ENCODE peak calls at places on chromosomes 3 and 15, in four cellular contexts. V is aorta; O is mucosa of descending colon; D is CD8-positive, alpha-beta memory T cell. A is an unnamed sample. For H3K4me1, the result is how much of the 10 kb centered on the place peaks cover.

GRCh38 chr3:42071720-42072582 is 19.2 kb upstream of the TRAK1 start:
- DNase-seq in V (peak), O (peak), D (no peak), A (peak)

GRCh38 chr3:171282041-171282440 is 178.2 kb downstream of the TNIK start:
- DNase-seq in V (no peak), O (no peak), D (no peak), A (no peak)

GRCh38 chr15:58228708-58229107 is 90.5 kb downstream of the AQP9 start:
- DNase-seq in D (no peak), V (no peak), O (no peak), A (no peak)

GRCh38 chr3:66076861-66077495 is 38.3 kb upstream of the MAGI1 start:
- DNase-seq in O (no peak), D (no peak), V (no peak), A (peak)

GRCh38 chr3:142680710-142681109 is 43.1 kb upstream of the TRPC1 start:
- DNase-seq in D (no peak), O (no peak), V (no peak), A (no peak)

GRCh38 chr3:39573392-39573791 is 105.9 kb downstream of the MOBP start:
- DNase-seq in V (no peak), O (no peak), D (no peak), A (no peak)

GRCh38 chr3:55164191-55164590 is 236.3 kb upstream of the LRTM1 start:
- DNase-seq in V (no peak), D (no peak), O (no peak), A (no peak)

GRCh38 chr3:134323966-134324962 is 50.0 kb downstream of the AMOTL2 start:
- DNase-seq in O (no peak), D (no peak), V (peak), A (no peak)

GRCh38 chr3:194150252-194150934 is 14.4 kb downstream of the HES1 start:
- DNase-seq in O (no peak), V (no peak), D (no peak), A (no peak)

GRCh38 chr3:5198313-5198677 is 10.8 kb downstream of the EDEM1 start:
- DNase-seq in O (no peak), D (no peak), V (no peak), A (no peak)

GRCh38 chr3:5194801-5195509 is 7.4 kb downstream of the EDEM1 start:
- DNase-seq in D (peak), O (no peak), V (no peak), A (peak)

GRCh38 chr3:5195605-5196004 is 8.1 kb downstream of the EDEM1 start:
- DNase-seq in O (no peak), V (no peak), D (no peak), A (no peak)

GRCh38 chr3:5197470-5198312 is 10.2 kb downstream of the EDEM1 start:
- DNase-seq in D (peak), O (no peak), V (no peak), A (no peak)

GRCh38 chr3:5197022-5197421 is 9.5 kb downstream of the EDEM1 start:
- DNase-seq in O (no peak), D (no peak), V (no peak), A (no peak)
- H3K4me1 ChIP-seq in O (under half), D (half or more), V (under half), A (half or more)

DNA sequence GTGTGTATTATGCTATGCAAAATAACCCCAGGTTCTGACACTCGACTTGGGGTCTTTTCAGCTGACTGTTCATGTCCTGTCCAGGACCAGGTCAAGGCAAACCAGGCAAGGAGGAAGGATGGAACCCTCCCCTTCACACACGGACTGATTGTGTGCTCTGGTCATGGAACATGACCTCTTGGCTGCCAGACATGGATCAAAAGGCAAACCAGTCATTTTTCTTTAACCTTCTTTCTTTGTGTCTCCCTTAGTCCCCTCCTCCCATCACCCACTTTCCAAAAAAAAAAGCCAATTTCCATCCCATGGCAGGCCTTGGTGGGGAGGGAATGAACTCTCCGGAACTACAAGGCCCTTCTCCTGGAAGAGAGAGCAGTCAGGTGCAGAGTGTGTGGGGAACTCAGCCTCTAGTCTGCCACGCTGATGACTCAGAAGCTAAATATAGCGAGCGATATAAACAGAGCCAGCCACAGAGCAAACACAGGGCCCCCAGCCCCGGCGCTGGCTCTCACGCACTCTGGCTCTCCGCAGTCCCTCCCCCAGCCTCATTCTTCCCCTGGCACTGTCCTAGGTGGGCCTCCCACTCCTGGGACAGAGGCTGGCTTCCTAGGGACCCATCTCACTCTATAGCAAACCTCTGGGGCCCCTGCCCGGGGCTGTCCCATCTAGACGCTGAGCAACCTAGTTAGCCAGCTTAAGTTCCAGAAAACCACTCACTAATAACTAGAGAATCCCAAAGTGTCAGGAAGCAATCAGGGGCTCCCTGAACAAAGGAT is 10.0 kb downstream of the BMF start:
- DNase-seq in D (peak), V (peak), O (peak), A (peak)
- H3K4me1 ChIP-seq in D (under half), V (under half), O (half or more), A (half or more)

DNA sequence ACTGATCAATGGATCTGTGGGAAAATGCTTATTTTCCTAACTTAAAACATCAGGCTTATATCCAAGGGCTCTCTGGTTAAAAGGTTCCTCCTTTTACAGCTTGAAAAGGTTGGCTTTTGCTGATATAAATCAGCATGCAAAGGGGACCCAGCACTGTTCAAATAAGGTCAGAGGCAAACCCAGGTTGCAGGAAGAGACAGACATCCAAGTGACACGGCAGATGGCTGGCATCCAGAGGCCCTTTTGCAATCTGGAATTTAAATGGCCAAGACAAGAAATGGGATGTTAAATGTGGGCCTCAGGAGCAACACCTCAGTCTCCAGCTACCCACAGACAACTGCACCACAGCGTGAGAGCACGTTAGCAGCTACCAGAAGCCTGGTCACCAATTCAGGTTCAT is 6.3 kb downstream of the SH3BP5 start:
- DNase-seq in V (no peak), O (no peak), D (no peak), A (no peak)
- H3K4me1 ChIP-seq in V (under half), O (under half), D (half or more), A (under half)

DNA sequence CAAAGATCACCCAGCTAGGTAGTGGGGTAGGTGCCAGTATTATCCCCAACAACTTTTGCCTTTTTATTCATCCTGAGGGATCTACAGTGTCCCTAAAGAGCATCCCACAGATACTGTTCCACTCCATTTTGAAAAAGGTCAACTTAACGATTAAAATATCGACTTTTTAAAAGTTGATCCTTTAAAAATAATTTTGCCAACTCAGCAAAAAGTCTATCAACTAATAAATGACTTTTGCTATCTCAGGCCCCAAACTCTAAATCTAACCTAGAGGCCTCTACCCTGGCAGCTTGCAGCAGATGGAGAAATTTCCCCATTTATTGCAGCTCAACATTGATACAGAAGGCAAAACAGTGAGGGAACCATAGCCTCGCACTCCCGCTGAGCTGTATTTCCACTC is 704.0 kb upstream of the CFAP20DC start:
- DNase-seq in D (no peak), V (no peak), O (no peak), A (no peak)
- H3K4me1 ChIP-seq in D (under half), V (under half), O (under half), A (under half)

GRCh38 chr15:57220220-57220619 is 156.1 kb upstream of the CGNL1 start:
- DNase-seq in O (no peak), V (no peak), D (no peak), A (no peak)

GRCh38 chr15:57217716-57218598 is 158.3 kb upstream of the CGNL1 start:
- DNase-seq in V (no peak), O (no peak), D (no peak), A (no peak)

GRCh38 chr15:57216288-57216687 is 160.0 kb upstream of the CGNL1 start:
- DNase-seq in D (no peak), O (no peak), V (no peak), A (no peak)

GRCh38 chr15:57215371-57215770 is 160.9 kb upstream of the CGNL1 start:
- DNase-seq in V (no peak), O (no peak), D (no peak), A (no peak)

DNA sequence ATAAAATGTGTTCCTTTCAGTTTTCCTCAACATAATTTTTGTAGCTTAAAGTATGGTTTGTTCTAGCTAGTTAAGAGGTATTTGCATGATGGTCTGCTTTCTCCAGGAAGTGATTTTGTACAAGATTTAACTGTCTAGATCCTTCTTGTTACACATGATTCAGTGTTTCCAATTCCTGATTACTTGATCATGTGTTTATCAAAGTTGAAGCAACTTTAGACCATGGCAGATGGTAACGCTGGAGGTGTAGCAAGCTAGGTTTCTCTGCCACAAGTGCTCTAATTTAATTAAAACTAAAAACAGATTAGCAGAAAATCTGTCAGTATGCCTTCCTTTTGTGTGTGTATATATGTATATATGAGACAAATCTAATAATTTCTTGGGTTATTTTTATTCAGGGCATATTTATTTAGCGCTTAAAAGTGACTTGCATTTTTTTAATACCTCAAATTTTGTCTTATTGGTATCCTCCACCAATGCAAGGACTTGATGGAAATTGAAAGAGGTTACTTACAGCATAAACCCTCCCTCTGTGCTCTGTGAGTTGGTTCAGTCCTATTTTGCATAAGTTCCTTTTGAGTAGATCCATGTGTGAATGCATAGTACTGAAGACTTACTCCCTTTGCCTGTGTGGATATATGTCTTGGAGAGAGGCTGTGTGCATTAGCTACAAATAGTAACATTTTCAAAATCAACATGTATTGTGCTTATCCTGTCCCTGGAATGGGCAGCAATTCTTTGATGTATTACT is 157.3 kb upstream of the CGNL1 start:
- DNase-seq in D (no peak), V (no peak), O (no peak), A (no peak)
- H3K4me1 ChIP-seq in D (under half), V (under half), O (under half), A (under half)

DNA sequence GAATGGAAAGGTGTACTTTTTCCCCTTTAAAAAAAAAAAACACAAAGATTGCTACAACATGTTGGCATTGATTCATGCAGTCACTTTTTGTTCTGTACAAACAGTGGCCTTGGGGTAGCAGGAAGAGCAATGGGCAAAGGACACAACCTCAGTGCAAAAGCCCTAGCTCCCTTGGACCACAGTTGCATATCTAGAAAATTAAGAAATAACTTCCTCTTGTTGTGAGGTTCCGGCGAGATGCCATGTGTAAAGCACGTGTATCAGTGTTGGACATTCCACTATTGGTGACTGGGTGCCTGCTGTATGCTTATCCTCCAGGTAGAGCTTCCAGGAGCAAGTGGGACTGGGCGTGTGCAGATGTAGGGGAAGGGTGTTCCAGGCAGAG is 164.5 kb downstream of the THSD4 start:
- DNase-seq in O (no peak), D (no peak), V (no peak), A (peak)
- H3K4me1 ChIP-seq in O (under half), D (under half), V (under half), A (under half)

GRCh38 chr15:77032052-77032646 is 37.2 kb downstream of the PSTPIP1 start:
- DNase-seq in V (peak), D (peak), O (peak), A (no peak)

GRCh38 chr15:77033417-77033728 is 37.5 kb downstream of the TSPAN3 start:
- DNase-seq in D (peak), V (peak), O (peak), A (peak)

GRCh38 chr15:77031376-77032050 is 36.6 kb downstream of the PSTPIP1 start:
- DNase-seq in D (peak), V (peak), O (peak), A (no peak)

GRCh38 chr15:77033729-77034619 is 36.9 kb downstream of the TSPAN3 start:
- DNase-seq in O (peak), D (peak), V (peak), A (peak)

GRCh38 chr15:77032647-77033416 is 37.9 kb downstream of the PSTPIP1 start:
- DNase-seq in V (peak), O (peak), D (peak), A (peak)
- H3K4me1 ChIP-seq in V (under half), O (under half), D (under half), A (under half)

GRCh38 chr3:71266875-71267274 is 316.7 kb downstream of the FOXP1 start:
- DNase-seq in D (no peak), V (no peak), O (no peak), A (no peak)

GRCh38 chr3:71262368-71263265 is 320.9 kb downstream of the FOXP1 start:
- DNase-seq in D (no peak), V (no peak), O (no peak), A (no peak)

GRCh38 chr3:71265365-71265935 is 318.1 kb downstream of the FOXP1 start:
- DNase-seq in O (no peak), D (no peak), V (no peak), A (no peak)

GRCh38 chr3:71268462-71268999 is 315.0 kb downstream of the FOXP1 start:
- DNase-seq in D (no peak), O (no peak), V (no peak), A (no peak)

DNA sequence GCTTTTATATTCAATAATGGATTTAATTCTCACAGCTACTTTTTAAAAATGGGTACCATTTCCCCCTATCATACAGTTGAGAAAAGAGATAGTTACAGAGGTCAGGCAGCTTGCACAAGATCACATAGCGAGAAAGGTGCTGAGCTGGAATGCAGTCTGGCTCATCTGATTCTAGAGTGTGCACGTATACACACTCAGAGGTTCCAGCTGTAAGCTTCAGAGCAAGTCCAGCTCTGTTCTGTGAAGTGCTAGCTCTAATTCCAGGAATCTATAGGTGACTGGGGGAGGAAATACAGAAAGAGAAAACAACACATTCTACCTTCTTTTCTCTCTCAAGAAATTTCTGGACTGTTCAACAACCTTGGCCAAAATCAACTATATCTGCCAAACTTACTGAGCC is 318.7 kb downstream of the FOXP1 start:
- DNase-seq in O (no peak), D (no peak), V (no peak), A (no peak)
- H3K4me1 ChIP-seq in O (under half), D (under half), V (under half), A (under half)

DNA sequence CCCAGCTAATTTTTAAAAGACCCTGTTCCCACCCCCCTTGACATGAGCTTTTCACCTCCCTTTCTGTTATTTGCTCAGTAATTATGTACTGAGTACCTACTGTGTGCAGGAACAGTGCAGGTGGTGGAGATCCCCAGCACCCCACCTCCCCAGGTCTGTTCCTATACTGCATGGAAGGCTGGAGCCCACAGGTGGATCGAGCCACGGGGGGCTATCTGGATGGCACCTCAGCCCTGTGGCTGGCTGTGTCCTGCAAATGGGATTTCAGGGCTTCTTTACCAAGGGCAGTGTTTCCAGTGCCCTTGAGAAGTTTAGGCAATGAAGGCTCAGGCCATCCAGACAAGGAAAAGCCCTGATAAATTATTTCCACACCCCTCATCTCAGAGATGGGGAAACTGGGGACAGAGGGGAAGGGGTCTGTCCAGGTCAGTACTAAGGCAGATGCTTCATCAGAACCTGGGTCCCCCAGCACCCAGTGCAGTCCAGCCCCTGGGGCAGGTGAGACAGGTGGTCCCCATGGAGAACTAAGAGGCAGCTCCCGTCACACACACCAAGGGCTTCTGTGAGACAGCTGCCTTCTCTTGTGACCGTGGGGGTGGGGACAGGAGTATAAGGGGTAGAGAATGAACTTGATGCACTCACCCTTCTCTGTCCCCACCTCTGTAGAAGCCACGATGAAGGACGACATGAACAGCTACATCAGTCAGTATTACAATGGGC is 109.6 kb downstream of the ETFA start:
- DNase-seq in D (no peak), V (peak), O (no peak), A (no peak)
- H3K4me1 ChIP-seq in D (under half), V (under half), O (under half), A (under half)

GRCh38 chr3:79604681-79605080 is 163.1 kb downstream of the ROBO1 start:
- DNase-seq in D (no peak), V (no peak), O (no peak), A (no peak)
- H3K4me1 ChIP-seq in D (under half), V (under half), O (under half), A (under half)